ENCODE peak calls at places on chromosomes 13 and 19, in four cellular contexts. Y is RCC 7860; R is heart left ventricle; E is CD8-positive, alpha-beta memory T cell. P is an unnamed sample.

GRCh38 chr13:112709825-112710783 is 20.3 kb downstream of the ATP11A start:
- DNase-seq in Y (no peak), R (no peak), E (no peak), P (no peak)

GRCh38 chr13:46373623-46374022 is 13.4 kb downstream of the RUBCNL start:
- DNase-seq in Y (no peak), R (no peak), E (no peak), P (no peak)

GRCh38 chr13:83876546-83876945 is 5.7 kb downstream of the SLITRK1 start:
- DNase-seq in Y (no peak), R (no peak), E (no peak), P (no peak)

GRCh38 chr13:69657676-69658075 is 449.9 kb upstream of the ATXN8OS start:
- DNase-seq in Y (no peak), R (no peak), E (no peak), P (no peak)

GRCh38 chr13:106710267-106710666 is 142.3 kb upstream of the ARGLU1 start:
- DNase-seq in Y (no peak), R (no peak), E (no peak), P (no peak)

GRCh38 chr19:50434525-50434924 is 1.8 kb downstream of the MYBPC2 start:
- DNase-seq in Y (no peak), R (no peak), E (no peak), P (peak)

GRCh38 chr13:97855570-97855970 is 97.9 kb upstream of the IPO5 start:
- DNase-seq in Y (peak), R (peak), E (no peak), P (peak)

GRCh38 chr19:2494447-2495129 is 18.7 kb downstream of the GADD45B start:
- DNase-seq in Y (peak), R (peak), E (peak), P (no peak)

GRCh38 chr13:51724721-51725120 is 79.2 kb downstream of the DHRS12 start:
- DNase-seq in Y (no peak), R (no peak), E (no peak), P (no peak)

GRCh38 chr19:39413269-39413902 is 917 bp downstream of the PLEKHG2 start:
- DNase-seq in Y (no peak), R (peak), E (no peak), P (peak)